ENCODE peak calls at places on chromosomes 11 and 22, in ten cellular contexts. One of them, this sample, is unnamed.

GRCh38 chr11:106077609-106078517 is at the start of gene AASDHPPT:
- ATAC-seq in PC-3: peak
- ATAC-seq in heart left ventricle: peak
- ATAC-seq in GM12878: peak
- ATAC-seq in stimulated activated effector memory CD8-positive, alpha-beta T cell treated with anti-CD3 and anti-CD28 coated beads, Interleukin-12 subunit alpha, Interleukin-12 subunit beta, amount 100 ng/mL, for 72 hours: peak
- ATAC-seq in T-cell: peak
- ATAC-seq in Right ventricle myocardium superior: peak
- ATAC-seq in CD4-positive, alpha-beta T cell: no peak
- ATAC-seq in activated CD8-positive, alpha-beta memory T cell treated with anti-CD3 and anti-CD28 coated beads, Interleukin-2, amount 10 ng/mL, durations not matched to agents 7 days and 5 days: peak
- ATAC-seq in aorta: peak
- ATAC-seq in this sample: peak

GRCh38 chr11:65496304-65497140 is 2.3 kb upstream of the MALAT1 start:
- ATAC-seq in activated CD8-positive, alpha-beta memory T cell treated with anti-CD3 and anti-CD28 coated beads, Interleukin-2, amount 10 ng/mL, durations not matched to agents 7 days and 5 days: peak
- ATAC-seq in CD4-positive, alpha-beta T cell: peak
- ATAC-seq in heart left ventricle: no peak
- ATAC-seq in GM12878: no peak
- ATAC-seq in T-cell: peak
- ATAC-seq in PC-3: no peak
- ATAC-seq in stimulated activated effector memory CD8-positive, alpha-beta T cell treated with anti-CD3 and anti-CD28 coated beads, Interleukin-12 subunit alpha, Interleukin-12 subunit beta, amount 100 ng/mL, for 72 hours: peak
- ATAC-seq in aorta: no peak
- ATAC-seq in Right ventricle myocardium superior: no peak
- ATAC-seq in this sample: no peak

GRCh38 chr11:70593446-70593983 is 195.2 kb downstream of the CTTN start:
- ATAC-seq in Right ventricle myocardium superior: no peak
- ATAC-seq in GM12878: no peak
- ATAC-seq in stimulated activated effector memory CD8-positive, alpha-beta T cell treated with anti-CD3 and anti-CD28 coated beads, Interleukin-12 subunit alpha, Interleukin-12 subunit beta, amount 100 ng/mL, for 72 hours: no peak
- ATAC-seq in PC-3: no peak
- ATAC-seq in heart left ventricle: no peak
- ATAC-seq in T-cell: no peak
- ATAC-seq in CD4-positive, alpha-beta T cell: no peak
- ATAC-seq in aorta: no peak
- ATAC-seq in activated CD8-positive, alpha-beta memory T cell treated with anti-CD3 and anti-CD28 coated beads, Interleukin-2, amount 10 ng/mL, durations not matched to agents 7 days and 5 days: no peak
- ATAC-seq in this sample: no peak

GRCh38 chr11:82967381-82967780 is 65.8 kb downstream of the DDIAS start:
- ATAC-seq in CD4-positive, alpha-beta T cell: no peak
- ATAC-seq in activated CD8-positive, alpha-beta memory T cell treated with anti-CD3 and anti-CD28 coated beads, Interleukin-2, amount 10 ng/mL, durations not matched to agents 7 days and 5 days: no peak
- ATAC-seq in heart left ventricle: no peak
- ATAC-seq in stimulated activated effector memory CD8-positive, alpha-beta T cell treated with anti-CD3 and anti-CD28 coated beads, Interleukin-12 subunit alpha, Interleukin-12 subunit beta, amount 100 ng/mL, for 72 hours: no peak
- ATAC-seq in PC-3: no peak
- ATAC-seq in GM12878: no peak
- ATAC-seq in T-cell: no peak
- ATAC-seq in aorta: no peak
- ATAC-seq in Right ventricle myocardium superior: no peak
- ATAC-seq in this sample: no peak

GRCh38 chr11:47355283-47356128 is 3.0 kb upstream of the MYBPC3 start:
- ATAC-seq in T-cell: no peak
- ATAC-seq in CD4-positive, alpha-beta T cell: no peak
- ATAC-seq in heart left ventricle: peak
- ATAC-seq in PC-3: peak
- ATAC-seq in Right ventricle myocardium superior: peak
- ATAC-seq in activated CD8-positive, alpha-beta memory T cell treated with anti-CD3 and anti-CD28 coated beads, Interleukin-2, amount 10 ng/mL, durations not matched to agents 7 days and 5 days: no peak
- ATAC-seq in stimulated activated effector memory CD8-positive, alpha-beta T cell treated with anti-CD3 and anti-CD28 coated beads, Interleukin-12 subunit alpha, Interleukin-12 subunit beta, amount 100 ng/mL, for 72 hours: no peak
- ATAC-seq in aorta: peak
- ATAC-seq in GM12878: no peak
- ATAC-seq in this sample: peak

GRCh38 chr11:26905368-26905767 is 88.5 kb upstream of the FIBIN start:
- ATAC-seq in Right ventricle myocardium superior: no peak
- ATAC-seq in CD4-positive, alpha-beta T cell: no peak
- ATAC-seq in stimulated activated effector memory CD8-positive, alpha-beta T cell treated with anti-CD3 and anti-CD28 coated beads, Interleukin-12 subunit alpha, Interleukin-12 subunit beta, amount 100 ng/mL, for 72 hours: no peak
- ATAC-seq in activated CD8-positive, alpha-beta memory T cell treated with anti-CD3 and anti-CD28 coated beads, Interleukin-2, amount 10 ng/mL, durations not matched to agents 7 days and 5 days: no peak
- ATAC-seq in PC-3: no peak
- ATAC-seq in GM12878: no peak
- ATAC-seq in aorta: no peak
- ATAC-seq in T-cell: no peak
- ATAC-seq in heart left ventricle: peak
- ATAC-seq in this sample: peak

GRCh38 chr11:9525116-9525515 is 48.4 kb upstream of the WEE1 start:
- ATAC-seq in CD4-positive, alpha-beta T cell: no peak
- ATAC-seq in heart left ventricle: no peak
- ATAC-seq in GM12878: no peak
- ATAC-seq in stimulated activated effector memory CD8-positive, alpha-beta T cell treated with anti-CD3 and anti-CD28 coated beads, Interleukin-12 subunit alpha, Interleukin-12 subunit beta, amount 100 ng/mL, for 72 hours: no peak
- ATAC-seq in aorta: no peak
- ATAC-seq in Right ventricle myocardium superior: no peak
- ATAC-seq in T-cell: no peak
- ATAC-seq in activated CD8-positive, alpha-beta memory T cell treated with anti-CD3 and anti-CD28 coated beads, Interleukin-2, amount 10 ng/mL, durations not matched to agents 7 days and 5 days: no peak
- ATAC-seq in PC-3: no peak
- ATAC-seq in this sample: no peak

GRCh38 chr11:9344046-9344680 is 29.8 kb upstream of the TMEM41B start:
- ATAC-seq in activated CD8-positive, alpha-beta memory T cell treated with anti-CD3 and anti-CD28 coated beads, Interleukin-2, amount 10 ng/mL, durations not matched to agents 7 days and 5 days: no peak
- ATAC-seq in T-cell: peak
- ATAC-seq in Right ventricle myocardium superior: no peak
- ATAC-seq in stimulated activated effector memory CD8-positive, alpha-beta T cell treated with anti-CD3 and anti-CD28 coated beads, Interleukin-12 subunit alpha, Interleukin-12 subunit beta, amount 100 ng/mL, for 72 hours: no peak
- ATAC-seq in GM12878: no peak
- ATAC-seq in aorta: no peak
- ATAC-seq in heart left ventricle: no peak
- ATAC-seq in CD4-positive, alpha-beta T cell: peak
- ATAC-seq in PC-3: no peak
- ATAC-seq in this sample: no peak

GRCh38 chr11:118641463-118642019 is 34.1 kb downstream of the PHLDB1 start:
- ATAC-seq in aorta: no peak
- ATAC-seq in activated CD8-positive, alpha-beta memory T cell treated with anti-CD3 and anti-CD28 coated beads, Interleukin-2, amount 10 ng/mL, durations not matched to agents 7 days and 5 days: no peak
- ATAC-seq in CD4-positive, alpha-beta T cell: no peak
- ATAC-seq in Right ventricle myocardium superior: no peak
- ATAC-seq in GM12878: peak
- ATAC-seq in stimulated activated effector memory CD8-positive, alpha-beta T cell treated with anti-CD3 and anti-CD28 coated beads, Interleukin-12 subunit alpha, Interleukin-12 subunit beta, amount 100 ng/mL, for 72 hours: no peak
- ATAC-seq in T-cell: no peak
- ATAC-seq in heart left ventricle: no peak
- ATAC-seq in PC-3: peak
- ATAC-seq in this sample: no peak

GRCh38 chr22:23108324-23109078 is 33.3 kb downstream of the RSPH14 start:
- ATAC-seq in stimulated activated effector memory CD8-positive, alpha-beta T cell treated with anti-CD3 and anti-CD28 coated beads, Interleukin-12 subunit alpha, Interleukin-12 subunit beta, amount 100 ng/mL, for 72 hours: no peak
- ATAC-seq in aorta: no peak
- ATAC-seq in PC-3: no peak
- ATAC-seq in T-cell: no peak
- ATAC-seq in CD4-positive, alpha-beta T cell: no peak
- ATAC-seq in Right ventricle myocardium superior: no peak
- ATAC-seq in GM12878: no peak
- ATAC-seq in heart left ventricle: no peak
- ATAC-seq in activated CD8-positive, alpha-beta memory T cell treated with anti-CD3 and anti-CD28 coated beads, Interleukin-2, amount 10 ng/mL, durations not matched to agents 7 days and 5 days: no peak
- ATAC-seq in this sample: no peak

GRCh38 chr11:89625171-89625570 is 84.9 kb upstream of the TRIM77 start:
- ATAC-seq in GM12878: no peak
- ATAC-seq in heart left ventricle: no peak
- ATAC-seq in Right ventricle myocardium superior: no peak
- ATAC-seq in CD4-positive, alpha-beta T cell: no peak
- ATAC-seq in PC-3: peak
- ATAC-seq in T-cell: no peak
- ATAC-seq in activated CD8-positive, alpha-beta memory T cell treated with anti-CD3 and anti-CD28 coated beads, Interleukin-2, amount 10 ng/mL, durations not matched to agents 7 days and 5 days: no peak
- ATAC-seq in stimulated activated effector memory CD8-positive, alpha-beta T cell treated with anti-CD3 and anti-CD28 coated beads, Interleukin-12 subunit alpha, Interleukin-12 subunit beta, amount 100 ng/mL, for 72 hours: no peak
- ATAC-seq in aorta: no peak
- ATAC-seq in this sample: no peak

GRCh38 chr22:37030560-37031281 is 11.2 kb downstream of the MPST start:
- ATAC-seq in stimulated activated effector memory CD8-positive, alpha-beta T cell treated with anti-CD3 and anti-CD28 coated beads, Interleukin-12 subunit alpha, Interleukin-12 subunit beta, amount 100 ng/mL, for 72 hours: no peak
- ATAC-seq in CD4-positive, alpha-beta T cell: no peak
- ATAC-seq in aorta: no peak
- ATAC-seq in GM12878: peak
- ATAC-seq in Right ventricle myocardium superior: no peak
- ATAC-seq in activated CD8-positive, alpha-beta memory T cell treated with anti-CD3 and anti-CD28 coated beads, Interleukin-2, amount 10 ng/mL, durations not matched to agents 7 days and 5 days: no peak
- ATAC-seq in PC-3: no peak
- ATAC-seq in heart left ventricle: no peak
- ATAC-seq in T-cell: no peak
- ATAC-seq in this sample: no peak

GRCh38 chr11:95892892-95893570 is 30.9 kb downstream of the MTMR2 start:
- ATAC-seq in PC-3: no peak
- ATAC-seq in aorta: no peak
- ATAC-seq in CD4-positive, alpha-beta T cell: no peak
- ATAC-seq in heart left ventricle: no peak
- ATAC-seq in GM12878: no peak
- ATAC-seq in activated CD8-positive, alpha-beta memory T cell treated with anti-CD3 and anti-CD28 coated beads, Interleukin-2, amount 10 ng/mL, durations not matched to agents 7 days and 5 days: no peak
- ATAC-seq in stimulated activated effector memory CD8-positive, alpha-beta T cell treated with anti-CD3 and anti-CD28 coated beads, Interleukin-12 subunit alpha, Interleukin-12 subunit beta, amount 100 ng/mL, for 72 hours: no peak
- ATAC-seq in T-cell: no peak
- ATAC-seq in Right ventricle myocardium superior: no peak
- ATAC-seq in this sample: no peak

GRCh38 chr22:22030493-22031182 is 48.1 kb upstream of the TOP3B start:
- ATAC-seq in heart left ventricle: peak
- ATAC-seq in GM12878: peak
- ATAC-seq in aorta: peak
- ATAC-seq in Right ventricle myocardium superior: no peak
- ATAC-seq in CD4-positive, alpha-beta T cell: no peak
- ATAC-seq in T-cell: no peak
- ATAC-seq in stimulated activated effector memory CD8-positive, alpha-beta T cell treated with anti-CD3 and anti-CD28 coated beads, Interleukin-12 subunit alpha, Interleukin-12 subunit beta, amount 100 ng/mL, for 72 hours: peak
- ATAC-seq in PC-3: no peak
- ATAC-seq in activated CD8-positive, alpha-beta memory T cell treated with anti-CD3 and anti-CD28 coated beads, Interleukin-2, amount 10 ng/mL, durations not matched to agents 7 days and 5 days: no peak
- ATAC-seq in this sample: peak

GRCh38 chr11:122150484-122151124 is 34.6 kb upstream of the BLID start:
- ATAC-seq in activated CD8-positive, alpha-beta memory T cell treated with anti-CD3 and anti-CD28 coated beads, Interleukin-2, amount 10 ng/mL, durations not matched to agents 7 days and 5 days: no peak
- ATAC-seq in aorta: no peak
- ATAC-seq in CD4-positive, alpha-beta T cell: no peak
- ATAC-seq in T-cell: no peak
- ATAC-seq in GM12878: no peak
- ATAC-seq in stimulated activated effector memory CD8-positive, alpha-beta T cell treated with anti-CD3 and anti-CD28 coated beads, Interleukin-12 subunit alpha, Interleukin-12 subunit beta, amount 100 ng/mL, for 72 hours: no peak
- ATAC-seq in Right ventricle myocardium superior: no peak
- ATAC-seq in PC-3: peak
- ATAC-seq in heart left ventricle: no peak
- ATAC-seq in this sample: no peak

GRCh38 chr22:32531955-32532818 is 57.6 kb downstream of the FBXO7 start:
- ATAC-seq in PC-3: no peak
- ATAC-seq in Right ventricle myocardium superior: peak
- ATAC-seq in GM12878: no peak
- ATAC-seq in aorta: peak
- ATAC-seq in CD4-positive, alpha-beta T cell: no peak
- ATAC-seq in activated CD8-positive, alpha-beta memory T cell treated with anti-CD3 and anti-CD28 coated beads, Interleukin-2, amount 10 ng/mL, durations not matched to agents 7 days and 5 days: no peak
- ATAC-seq in heart left ventricle: peak
- ATAC-seq in T-cell: no peak
- ATAC-seq in stimulated activated effector memory CD8-positive, alpha-beta T cell treated with anti-CD3 and anti-CD28 coated beads, Interleukin-12 subunit alpha, Interleukin-12 subunit beta, amount 100 ng/mL, for 72 hours: no peak
- ATAC-seq in this sample: peak

GRCh38 chr11:130904380-130904779 is 11.9 kb downstream of the SNX19 start:
- ATAC-seq in aorta: no peak
- ATAC-seq in GM12878: peak
- ATAC-seq in CD4-positive, alpha-beta T cell: no peak
- ATAC-seq in heart left ventricle: no peak
- ATAC-seq in T-cell: no peak
- ATAC-seq in stimulated activated effector memory CD8-positive, alpha-beta T cell treated with anti-CD3 and anti-CD28 coated beads, Interleukin-12 subunit alpha, Interleukin-12 subunit beta, amount 100 ng/mL, for 72 hours: no peak
- ATAC-seq in Right ventricle myocardium superior: no peak
- ATAC-seq in activated CD8-positive, alpha-beta memory T cell treated with anti-CD3 and anti-CD28 coated beads, Interleukin-2, amount 10 ng/mL, durations not matched to agents 7 days and 5 days: no peak
- ATAC-seq in PC-3: peak
- ATAC-seq in this sample: no peak

GRCh38 chr11:125364085-125364822 is 131.8 kb downstream of the FEZ1 start:
- ATAC-seq in CD4-positive, alpha-beta T cell: no peak
- ATAC-seq in activated CD8-positive, alpha-beta memory T cell treated with anti-CD3 and anti-CD28 coated beads, Interleukin-2, amount 10 ng/mL, durations not matched to agents 7 days and 5 days: peak
- ATAC-seq in GM12878: peak
- ATAC-seq in stimulated activated effector memory CD8-positive, alpha-beta T cell treated with anti-CD3 and anti-CD28 coated beads, Interleukin-12 subunit alpha, Interleukin-12 subunit beta, amount 100 ng/mL, for 72 hours: peak
- ATAC-seq in Right ventricle myocardium superior: no peak
- ATAC-seq in T-cell: no peak
- ATAC-seq in aorta: no peak
- ATAC-seq in heart left ventricle: no peak
- ATAC-seq in PC-3: peak
- ATAC-seq in this sample: no peak

GRCh38 chr11:110497204-110497987 is 67.6 kb downstream of the FDX1 start:
- ATAC-seq in GM12878: no peak
- ATAC-seq in activated CD8-positive, alpha-beta memory T cell treated with anti-CD3 and anti-CD28 coated beads, Interleukin-2, amount 10 ng/mL, durations not matched to agents 7 days and 5 days: no peak
- ATAC-seq in Right ventricle myocardium superior: peak
- ATAC-seq in heart left ventricle: peak
- ATAC-seq in T-cell: no peak
- ATAC-seq in stimulated activated effector memory CD8-positive, alpha-beta T cell treated with anti-CD3 and anti-CD28 coated beads, Interleukin-12 subunit alpha, Interleukin-12 subunit beta, amount 100 ng/mL, for 72 hours: no peak
- ATAC-seq in PC-3: no peak
- ATAC-seq in CD4-positive, alpha-beta T cell: no peak
- ATAC-seq in aorta: peak
- ATAC-seq in this sample: peak

This sample was measured in gastroesophageal sphincter.